ENCODE peak calls at places on chromosome 21, in seven cellular contexts. N is neuronal stem cell, O is fibroblast of the aortic adventitia, Q is fibroblast of lung, L is fibroblast of pulmonary artery, U is IMR-90, S is suprapubic skin. R is an unnamed sample.

GRCh38 chr21:42621166-42621827 is 32.1 kb upstream of the PDE9A start:
- DNase-seq in N (no peak), O (peak), Q (no peak), L (no peak), U (no peak), S (peak), R (no peak)

GRCh38 chr21:21232320-21232719 is 234.1 kb downstream of the NCAM2 start:
- DNase-seq in N (peak), O (peak), Q (peak), L (peak), U (peak), S (no peak), R (peak)

GRCh38 chr21:30257773-30258172 is 25.0 kb downstream of the KRTAP24-1 start:
- DNase-seq in N (peak), O (peak), Q (no peak), L (peak), U (no peak), S (no peak), R (peak)

GRCh38 chr21:18289876-18290275 is 45.2 kb downstream of the CHODL start:
- DNase-seq in N (no peak), O (no peak), Q (no peak), L (no peak), U (no peak), S (no peak), R (no peak)

GRCh38 chr21:42572906-42573495 is 59.3 kb downstream of the SLC37A1 start:
- DNase-seq in N (no peak), O (no peak), Q (no peak), L (no peak), U (no peak), S (peak), R (no peak)

GRCh38 chr21:28018741-28019669 is 973.7 kb downstream of the LTN1 start:
- DNase-seq in N (no peak), O (no peak), Q (no peak), L (no peak), U (peak), S (no peak), R (no peak)

GRCh38 chr21:37503848-37504467 is 137.4 kb downstream of the DYRK1A start:
- DNase-seq in N (no peak), O (peak), Q (peak), L (peak), U (peak), S (no peak), R (peak)

GRCh38 chr21:33403128-33403785 is at the start of gene IFNGR2:
- DNase-seq in N (peak), O (no peak), Q (no peak), L (peak), U (no peak), S (peak), R (no peak)

GRCh38 chr21:42063206-42063577 is 7.9 kb upstream of the UMODL1 start:
- DNase-seq in N (no peak), O (no peak), Q (no peak), L (no peak), U (no peak), S (no peak), R (no peak)

GRCh38 chr21:21200103-21200938 is 202.1 kb downstream of the NCAM2 start:
- DNase-seq in N (no peak), O (peak), Q (peak), L (peak), U (peak), S (peak), R (peak)

GRCh38 chr21:27406297-27407009 is 439.6 kb upstream of the ADAMTS5 start:
- DNase-seq in N (no peak), O (peak), Q (peak), L (peak), U (peak), S (no peak), R (peak)

GRCh38 chr21:33025106-33025470 is 647 bp upstream of the OLIG2 start:
- DNase-seq in N (no peak), O (no peak), Q (no peak), L (no peak), U (no peak), S (no peak), R (no peak)

GRCh38 chr21:42423197-42423675 is 19.5 kb downstream of the UBASH3A start:
- DNase-seq in N (no peak), O (no peak), Q (no peak), L (no peak), U (no peak), S (no peak), R (no peak)

GRCh38 chr21:42117229-42118048 is 46.3 kb downstream of the UMODL1 start:
- DNase-seq in N (peak), O (peak), Q (peak), L (peak), U (peak), S (no peak), R (peak)

GRCh38 chr21:42062543-42063022 is 8.5 kb upstream of the UMODL1 start:
- DNase-seq in N (no peak), O (no peak), Q (no peak), L (no peak), U (no peak), S (no peak), R (no peak)

GRCh38 chr21:26169061-26169610 is 1.4 kb downstream of the APP start:
- DNase-seq in N (peak), O (peak), Q (peak), L (peak), U (peak), S (peak), R (peak)

GRCh38 chr21:16070207-16070651 is 340.4 kb downstream of the USP25 start:
- DNase-seq in N (no peak), O (peak), Q (peak), L (no peak), U (no peak), S (no peak), R (peak)
- H3K4me3 ChIP-seq in N (no peak), O (peak), Q (no peak), L (no peak), U (no peak), S (peak), R (peak)

DNA sequence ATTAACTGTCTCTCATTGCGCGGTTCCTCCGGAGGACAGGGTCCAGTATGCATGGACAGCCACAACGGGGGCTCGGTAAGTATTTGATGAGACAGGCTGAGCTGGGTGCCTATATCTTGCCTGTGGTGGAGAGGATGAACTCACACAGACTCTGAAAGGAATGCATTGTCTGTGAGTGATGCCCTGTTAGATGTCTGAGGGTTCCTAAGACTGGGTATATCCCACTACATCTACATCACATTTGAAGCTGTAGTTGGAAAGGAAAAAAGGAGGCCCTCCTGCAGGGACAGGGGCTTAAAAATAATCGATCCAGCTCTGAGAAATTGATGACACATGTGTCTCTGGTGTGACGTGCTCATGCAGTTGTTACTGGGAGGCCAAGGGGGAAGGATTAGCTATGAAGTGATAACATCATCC is 1.9 kb downstream of the ADARB1 start:
- DNase-seq in N (no peak), O (no peak), Q (no peak), L (peak), U (peak), S (no peak), R (peak)
- H3K4me3 ChIP-seq in N (no peak), O (no peak), Q (no peak), L (peak), U (peak), S (peak), R (no peak)

DNA sequence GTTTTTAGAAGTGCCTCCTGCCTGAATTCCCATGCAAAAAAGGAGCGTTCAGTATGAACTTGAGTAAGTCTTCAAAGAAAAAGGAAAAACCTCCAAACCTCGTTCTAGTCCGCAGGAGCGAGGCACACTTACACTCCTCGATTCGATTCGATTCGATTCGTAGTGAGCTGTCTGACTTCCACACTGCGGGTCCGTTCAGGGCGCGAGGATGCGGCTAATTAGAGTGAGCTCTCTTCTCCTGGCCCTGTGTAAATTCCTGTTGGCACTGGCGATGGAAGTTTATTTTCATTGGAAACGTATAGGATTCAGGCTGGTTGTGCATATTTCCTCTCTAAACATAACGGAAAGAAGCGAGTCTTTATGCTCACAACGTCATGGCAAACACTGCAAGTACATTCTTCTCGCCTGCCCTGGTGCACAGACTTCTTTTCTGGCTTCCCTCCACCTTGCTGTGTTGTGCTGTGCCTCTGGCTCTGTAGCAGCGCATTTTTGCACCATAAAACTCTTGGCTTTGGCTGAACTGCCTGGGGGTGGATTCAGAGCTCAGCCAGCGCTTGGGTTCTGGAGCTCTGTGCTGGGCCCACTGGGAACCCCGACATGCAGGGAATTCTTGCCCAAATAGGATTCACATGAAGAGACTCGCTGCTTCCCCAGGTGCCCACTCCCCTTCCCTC is 2.7 kb downstream of the HUNK start:
- DNase-seq in N (no peak), O (no peak), Q (no peak), L (no peak), U (peak), S (no peak), R (no peak)
- H3K4me3 ChIP-seq in N (peak), O (no peak), Q (no peak), L (no peak), U (peak), S (peak), R (no peak)

DNA sequence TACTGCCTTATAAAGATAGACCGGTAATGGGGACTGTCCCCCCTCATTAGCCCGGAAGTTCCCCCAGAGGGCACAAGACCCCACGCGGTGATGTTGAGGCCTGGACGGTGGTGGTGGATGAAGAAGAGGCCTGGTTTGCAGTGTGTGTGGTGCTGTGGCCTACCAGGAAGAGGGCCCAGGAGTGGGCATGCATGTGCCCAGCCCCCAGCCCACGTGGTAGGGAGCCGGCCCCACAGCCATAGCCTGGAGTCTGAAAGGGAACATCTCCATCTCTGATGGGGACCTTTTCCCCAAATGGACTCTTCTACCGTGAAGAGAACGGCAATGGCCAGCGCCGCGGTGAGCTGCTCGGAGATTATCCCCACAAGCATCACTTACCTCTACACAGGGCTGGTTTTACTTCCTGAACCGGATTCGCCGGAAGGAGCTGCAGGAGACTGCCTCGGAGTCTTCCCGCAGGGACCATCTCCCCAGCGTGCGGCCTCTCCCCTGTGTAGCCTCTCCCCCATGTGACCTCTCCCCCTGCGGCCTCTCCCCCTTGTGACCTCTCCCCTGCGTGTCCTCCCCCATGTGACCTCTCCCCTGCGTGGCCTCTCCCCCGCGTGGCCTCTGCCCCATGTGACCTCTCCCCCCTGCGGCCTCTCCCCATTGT is 20.6 kb downstream of the RRP1 start:
- DNase-seq in N (no peak), O (no peak), Q (no peak), L (no peak), U (no peak), S (no peak), R (no peak)
- H3K4me3 ChIP-seq in N (no peak), O (no peak), Q (no peak), L (no peak), U (no peak), S (no peak), R (no peak)

DNA sequence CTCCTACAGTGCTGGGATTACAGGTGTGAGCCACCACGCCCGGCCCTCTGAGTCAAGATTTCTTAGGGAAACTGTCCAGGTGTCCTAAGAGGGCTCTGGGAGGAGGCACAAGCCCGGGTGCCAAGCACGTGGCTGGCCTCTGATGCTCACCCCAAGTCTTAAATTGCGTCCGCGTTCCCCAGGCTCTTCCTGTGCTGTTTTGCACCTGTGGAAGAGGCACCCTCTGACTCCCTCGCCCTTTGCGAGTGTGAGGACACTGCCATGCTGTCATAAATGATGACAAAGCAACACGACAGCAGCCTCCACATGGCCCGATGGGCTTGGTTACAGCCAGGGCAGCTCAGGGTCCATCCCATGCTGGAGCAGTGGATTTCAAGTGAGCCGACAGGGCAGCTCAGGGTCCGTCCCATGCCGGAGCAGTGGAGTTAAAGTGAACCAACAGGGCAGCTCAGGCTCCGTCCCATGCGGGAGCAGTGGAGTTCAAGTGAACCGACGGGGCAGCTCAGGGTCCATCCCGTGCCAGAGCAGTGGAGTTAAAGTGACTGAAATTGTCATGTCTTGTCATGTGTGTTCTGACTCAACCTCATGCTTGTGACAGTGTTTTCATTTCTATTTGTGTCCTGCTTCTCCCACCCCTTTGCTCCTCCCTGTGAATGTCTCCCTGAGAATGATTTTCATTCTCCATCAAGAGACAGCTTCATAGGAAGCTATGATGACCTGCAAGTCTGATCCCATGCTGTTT is 33.9 kb downstream of the PCNT start:
- DNase-seq in N (no peak), O (no peak), Q (no peak), L (no peak), U (no peak), S (no peak), R (no peak)
- H3K4me3 ChIP-seq in N (no peak), O (no peak), Q (no peak), L (no peak), U (no peak), S (no peak), R (no peak)

GRCh38 chr21:36162631-36163030 is 6.0 kb downstream of the DOP1B start:
- DNase-seq in N (no peak), O (no peak), Q (no peak), L (no peak), U (no peak), S (no peak), R (no peak)

GRCh38 chr21:36163780-36164426 is 7.3 kb downstream of the DOP1B start:
- DNase-seq in N (no peak), O (no peak), Q (no peak), L (no peak), U (no peak), S (no peak), R (no peak)

GRCh38 chr21:36165356-36165755 is 8.7 kb downstream of the DOP1B start:
- DNase-seq in N (no peak), O (no peak), Q (no peak), L (no peak), U (no peak), S (no peak), R (no peak)

GRCh38 chr21:36166705-36167104 is 10.1 kb downstream of the DOP1B start:
- DNase-seq in N (no peak), O (no peak), Q (no peak), L (no peak), U (no peak), S (no peak), R (no peak)

GRCh38 chr21:36164427-36164784 is 7.8 kb downstream of the DOP1B start:
- DNase-seq in N (no peak), O (no peak), Q (no peak), L (no peak), U (no peak), S (no peak), R (no peak)
- H3K4me3 ChIP-seq in N (no peak), O (no peak), Q (no peak), L (no peak), U (no peak), S (no peak), R (no peak)

GRCh38 chr21:29155933-29156260 is 25.5 kb downstream of the MAP3K7CL start:
- DNase-seq in N (no peak), O (no peak), Q (no peak), L (no peak), U (no peak), S (no peak), R (no peak)
- H3K4me3 ChIP-seq in N (no peak), O (no peak), Q (no peak), L (peak), U (no peak), S (peak), R (no peak)

DNA sequence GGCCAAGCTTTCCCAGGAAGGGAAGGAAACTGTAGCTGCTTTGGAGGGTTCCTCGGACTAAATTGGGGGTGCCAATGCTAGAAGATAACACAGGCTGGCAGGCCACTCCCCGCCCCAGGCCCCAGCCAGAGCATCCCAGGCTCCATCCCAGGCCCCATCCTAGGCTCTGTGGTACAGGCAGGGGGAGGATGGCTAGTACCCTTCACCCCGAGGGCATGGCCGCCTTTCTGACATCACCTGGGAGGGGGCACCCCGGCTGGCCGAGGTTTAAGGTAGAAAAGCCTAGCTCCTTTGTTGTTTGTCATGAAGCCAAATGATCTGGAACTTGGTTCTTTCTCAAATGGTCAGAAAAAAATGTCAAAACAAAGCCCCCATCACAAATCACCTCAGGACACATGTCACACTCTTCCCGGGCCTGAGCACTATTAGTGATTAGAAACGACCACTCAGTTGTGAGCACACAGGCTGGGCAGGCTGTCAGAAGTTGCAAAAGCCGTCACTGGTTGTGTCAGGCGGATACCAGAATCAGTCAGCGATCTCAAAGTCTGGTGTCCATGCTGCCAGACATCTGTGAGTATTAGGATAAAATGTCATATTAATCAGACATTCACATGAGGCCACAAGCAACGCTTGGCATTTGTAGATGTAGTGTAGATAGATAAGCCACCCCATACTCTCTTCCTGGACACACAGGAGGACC is 31.0 kb upstream of the ETS2 start:
- DNase-seq in N (no peak), O (no peak), Q (no peak), L (no peak), U (no peak), S (no peak), R (no peak)
- H3K4me3 ChIP-seq in N (no peak), O (no peak), Q (no peak), L (no peak), U (no peak), S (no peak), R (no peak)

DNA sequence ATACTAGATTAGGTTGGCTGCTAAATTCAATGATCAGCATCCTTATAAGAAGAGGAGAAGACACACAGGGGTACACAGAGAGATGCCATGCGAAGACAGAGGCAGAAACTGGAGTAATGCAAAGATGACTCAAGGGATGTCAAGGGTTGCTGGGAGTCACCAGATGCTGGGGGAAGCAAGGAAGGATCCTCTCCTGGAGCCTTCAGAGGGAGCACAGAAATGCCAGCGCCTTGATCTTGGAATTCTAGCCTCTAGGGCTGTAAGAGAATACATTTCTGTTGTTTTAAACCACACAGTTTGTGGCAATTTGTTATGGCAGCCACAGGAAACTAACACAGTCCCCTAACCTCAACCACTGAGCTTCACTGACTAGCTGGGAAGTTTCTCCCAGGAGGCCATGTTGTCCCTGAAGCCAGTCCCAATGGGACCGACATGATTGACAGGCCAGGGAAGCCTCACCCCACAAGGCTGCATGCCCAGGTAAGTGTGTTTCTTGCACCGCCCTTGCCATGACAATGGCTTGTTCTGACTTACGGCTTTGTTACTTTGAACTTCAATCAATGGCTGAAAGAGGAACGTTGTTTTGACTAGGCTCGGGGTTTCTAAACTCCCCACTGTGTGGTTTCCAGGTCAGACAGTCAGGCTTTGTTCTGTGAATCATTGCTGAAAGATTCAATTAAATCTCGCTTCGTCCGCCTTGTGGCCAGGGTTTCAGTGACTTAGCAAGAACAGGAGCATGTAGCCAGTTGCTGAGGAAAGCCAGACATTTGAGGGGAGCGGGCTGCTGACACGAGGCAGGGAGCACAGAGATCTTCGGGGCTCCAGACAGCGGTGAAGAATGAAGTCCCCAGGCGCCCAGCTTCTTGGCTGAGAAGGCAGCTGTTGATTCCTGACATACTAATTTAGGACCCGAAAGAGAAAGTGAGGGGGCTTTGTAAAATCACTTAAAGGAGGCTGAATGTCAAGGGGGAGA is 62.3 kb downstream of the RUNX1 start:
- DNase-seq in N (peak), O (peak), Q (peak), L (peak), U (peak), S (no peak), R (peak)
- H3K4me3 ChIP-seq in N (no peak), O (no peak), Q (no peak), L (no peak), U (no peak), S (no peak), R (no peak)